ENCODE peak calls at places on chromosomes 6 and 20, in four cellular contexts. M, P, N and D are unnamed samples.

GRCh38 chr6:72458521-72458920 is 163.3 kb upstream of the KCNQ5 start:
- DNase-seq in M (no peak), P (no peak), N (no peak), D (no peak)

GRCh38 chr6:24838994-24839393 is 40.3 kb upstream of the ARMH2 start:
- DNase-seq in P (no peak), N (no peak), M (no peak), D (no peak)

GRCh38 chr6:2754396-2754795 is 3.7 kb upstream of the MYLK4 start:
- DNase-seq in P (no peak), M (no peak), N (no peak), D (no peak)

GRCh38 chr20:61301995-61302525 is 50.0 kb downstream of the CDH4 start:
- DNase-seq in N (no peak), M (no peak), P (no peak), D (no peak)

GRCh38 chr6:157557541-157557940 is 176.6 kb downstream of the ZDHHC14 start:
- DNase-seq in P (no peak), N (no peak), M (peak), D (no peak)

GRCh38 chr6:80022803-80023202 is 18.4 kb downstream of the TTK start:
- DNase-seq in P (no peak), N (no peak), M (no peak), D (no peak)

GRCh38 chr6:133547136-133547535 is 306.0 kb downstream of the EYA4 start:
- DNase-seq in N (no peak), M (no peak), P (no peak), D (no peak)

GRCh38 chr20:50409495-50409894 is 100.7 kb upstream of the PTPN1 start:
- DNase-seq in M (no peak), P (no peak), N (no peak), D (no peak)

GRCh38 chr6:109456710-109457595 is 1.4 kb upstream of the MICAL1 start:
- DNase-seq in N (no peak), P (no peak), M (no peak), D (no peak)

GRCh38 chr6:104813552-104813951 is 46.2 kb downstream of the HACE1 start:
- DNase-seq in P (no peak), M (no peak), N (no peak), D (no peak)

GRCh38 chr6:118325220-118325860 is 222.8 kb upstream of the PLN start:
- DNase-seq in N (no peak), P (no peak), M (no peak), D (no peak)

GRCh38 chr20:57435498-57436222 is 44.5 kb downstream of the RBM38 start:
- DNase-seq in P (peak), N (peak), M (no peak), D (no peak)

GRCh38 chr20:41678799-41679198 is 60.6 kb upstream of the CHD6 start:
- DNase-seq in N (no peak), P (no peak), M (no peak), D (no peak)

GRCh38 chr20:46945465-46945864 is 50.8 kb downstream of the EYA2 start:
- DNase-seq in P (no peak), M (no peak), N (no peak), D (no peak)

GRCh38 chr6:166586424-166587156 is at the start of gene RAMACL:
- DNase-seq in N (no peak), P (peak), M (peak), D (peak)

GRCh38 chr6:157505912-157506491 is 125.0 kb downstream of the ZDHHC14 start:
- DNase-seq in M (no peak), P (no peak), N (no peak), D (no peak)

GRCh38 chr20:62387993-62388635 is 1.2 kb downstream of the RPS21 start:
- DNase-seq in M (no peak), P (peak), N (no peak), D (no peak)

GRCh38 chr6:63975685-63976084 is 340.1 kb downstream of the PHF3 start:
- DNase-seq in M (no peak), N (peak), P (no peak), D (no peak)

GRCh38 chr6:111757342-111757741 is 115.9 kb downstream of the FYN start:
- DNase-seq in N (no peak), M (no peak), P (no peak), D (no peak)

GRCh38 chr6:138115877-138116660 is 8.8 kb upstream of the PERP start:
- DNase-seq in M (peak), P (peak), N (peak), D (peak)

DNA sequence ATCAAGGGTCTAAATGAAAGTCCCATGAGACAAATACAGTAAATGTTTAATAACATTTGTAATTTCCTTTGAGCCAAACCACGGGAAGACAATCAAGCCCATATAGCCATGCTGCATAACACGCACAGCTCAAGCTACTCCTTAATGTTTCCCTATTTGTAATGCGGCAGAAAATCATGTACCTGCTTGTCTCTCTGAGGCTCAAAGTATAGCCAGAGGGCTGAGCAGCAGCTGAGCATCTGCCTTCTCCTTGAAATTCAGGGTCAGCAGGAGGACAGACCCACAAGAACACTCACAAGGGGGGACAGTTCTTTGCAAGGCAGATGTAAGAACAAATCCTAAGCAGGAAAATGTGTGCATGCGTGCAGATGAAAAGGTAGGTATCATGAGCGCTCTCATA is 45.8 kb upstream of the JARID2 start:
- DNase-seq in N (no peak), M (no peak), P (no peak), D (no peak)
- TF ChIP-seq CBFB in N (no peak), M (no peak), P (no peak), D (no peak)

GRCh38 chr6:91659881-91660280 is 1073.0 kb upstream of the MAP3K7 start:
- DNase-seq in N (no peak), P (no peak), M (no peak), D (no peak)
- TF ChIP-seq ESRRA in N (no peak), P (no peak), M (no peak), D (no peak)

DNA sequence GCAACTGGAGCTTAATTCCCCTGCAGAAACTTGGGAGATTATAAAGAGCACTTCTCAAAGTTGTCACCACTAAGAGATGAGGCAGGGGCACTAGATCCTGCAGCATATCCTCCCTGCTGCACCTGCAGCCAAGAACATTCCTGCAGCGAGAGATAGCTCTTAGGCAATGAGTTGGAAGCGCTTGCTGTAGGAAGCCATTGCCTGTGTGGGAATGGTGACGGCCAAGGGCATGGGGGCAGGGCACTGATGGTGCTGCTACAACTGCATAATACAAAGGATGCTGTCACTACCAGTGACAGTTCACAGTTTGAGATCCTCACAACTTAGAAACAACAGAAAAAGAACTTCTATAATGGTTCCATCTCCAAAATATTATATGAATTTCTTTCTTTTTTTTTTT is 89.9 kb downstream of the CDS2 start:
- DNase-seq in M (no peak), N (no peak), P (no peak), D (no peak)
- TF ChIP-seq SP1 in M (no peak), N (no peak), P (no peak), D (no peak)

GRCh38 chr6:94736231-94736630 is 841.1 kb upstream of the MANEA start:
- DNase-seq in M (no peak), N (no peak), P (no peak), D (no peak)
- TF ChIP-seq CBFB in M (no peak), N (no peak), P (no peak), D (no peak)

DNA sequence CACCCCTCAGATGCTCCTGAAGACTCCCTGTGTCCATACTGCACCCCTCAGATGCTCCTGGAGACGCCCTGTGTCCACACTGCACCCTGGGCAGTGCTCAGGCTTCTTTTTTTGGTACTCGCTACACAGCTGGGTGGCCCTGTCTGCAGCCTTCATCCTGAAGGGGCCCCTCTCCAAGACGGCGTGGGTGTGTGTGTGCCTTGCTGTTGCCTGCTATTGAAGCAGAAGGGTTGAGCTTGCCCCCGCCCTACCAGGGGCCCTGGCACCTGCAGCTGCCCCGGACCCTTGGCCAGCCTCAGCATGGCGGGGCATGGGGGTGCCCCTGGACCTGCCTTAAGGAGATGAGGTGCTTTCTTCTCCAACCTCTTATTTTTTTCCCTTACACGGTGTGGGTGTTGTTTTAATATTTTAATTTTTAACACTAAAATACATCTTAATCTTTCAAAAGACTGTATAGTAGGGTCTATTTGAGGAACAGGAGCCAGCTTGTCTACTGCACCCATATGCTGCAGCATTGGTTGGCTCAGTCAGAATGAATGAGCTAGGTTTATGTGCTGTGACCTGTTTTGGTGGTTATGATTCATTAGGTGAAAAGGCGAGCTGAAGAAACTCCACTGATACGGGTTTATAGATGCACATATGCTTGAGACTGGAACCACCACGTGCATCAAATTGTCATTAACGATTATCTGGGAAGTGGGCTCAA is 135.9 kb downstream of the AGPAT4 start:
- DNase-seq in P (no peak), M (no peak), N (no peak), D (no peak)
- TF ChIP-seq ESRRA in P (no peak), M (no peak), N (no peak), D (no peak)

DNA sequence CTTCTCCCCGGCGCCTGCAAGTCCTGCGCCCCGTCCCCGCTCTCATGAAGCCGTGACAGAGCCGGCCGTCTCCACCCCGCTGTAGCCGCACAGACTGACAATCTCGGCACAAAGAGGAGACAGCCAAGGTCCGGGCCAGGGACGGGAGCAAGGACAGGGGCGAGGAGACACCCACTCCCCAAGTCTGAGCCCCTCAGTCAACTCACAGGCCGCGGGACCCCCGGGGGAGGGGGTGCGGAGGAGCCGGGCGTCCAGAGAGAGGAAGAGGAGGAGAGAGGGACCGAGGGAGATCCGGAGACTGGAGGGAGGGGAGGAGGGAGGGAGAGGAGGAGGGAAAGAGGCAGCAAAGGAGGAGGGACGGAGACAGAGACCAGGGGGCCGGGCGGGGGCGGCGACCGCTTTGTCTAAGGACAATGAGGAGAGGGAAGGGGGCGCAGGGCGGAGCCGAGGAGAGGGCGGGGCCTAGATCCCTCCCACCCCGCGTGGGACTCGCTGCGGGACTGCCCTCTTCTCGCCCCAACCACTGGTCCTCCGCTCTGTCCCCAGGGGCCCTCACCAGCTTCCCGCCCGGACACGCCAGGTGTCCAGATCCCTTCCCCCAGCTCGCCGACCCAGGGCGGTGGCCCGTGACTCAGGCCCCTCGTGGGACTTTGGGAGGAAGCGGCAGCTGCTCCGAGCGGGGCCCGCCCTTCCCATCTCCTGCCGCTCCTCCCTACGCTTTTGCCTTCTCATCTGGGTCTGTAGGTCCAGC is 638 bp upstream of the PPP1R18 start:
- DNase-seq in M (peak), P (peak), N (peak), D (peak)
- TF ChIP-seq SP1 in M (peak), P (peak), N (no peak), D (peak)

DNA sequence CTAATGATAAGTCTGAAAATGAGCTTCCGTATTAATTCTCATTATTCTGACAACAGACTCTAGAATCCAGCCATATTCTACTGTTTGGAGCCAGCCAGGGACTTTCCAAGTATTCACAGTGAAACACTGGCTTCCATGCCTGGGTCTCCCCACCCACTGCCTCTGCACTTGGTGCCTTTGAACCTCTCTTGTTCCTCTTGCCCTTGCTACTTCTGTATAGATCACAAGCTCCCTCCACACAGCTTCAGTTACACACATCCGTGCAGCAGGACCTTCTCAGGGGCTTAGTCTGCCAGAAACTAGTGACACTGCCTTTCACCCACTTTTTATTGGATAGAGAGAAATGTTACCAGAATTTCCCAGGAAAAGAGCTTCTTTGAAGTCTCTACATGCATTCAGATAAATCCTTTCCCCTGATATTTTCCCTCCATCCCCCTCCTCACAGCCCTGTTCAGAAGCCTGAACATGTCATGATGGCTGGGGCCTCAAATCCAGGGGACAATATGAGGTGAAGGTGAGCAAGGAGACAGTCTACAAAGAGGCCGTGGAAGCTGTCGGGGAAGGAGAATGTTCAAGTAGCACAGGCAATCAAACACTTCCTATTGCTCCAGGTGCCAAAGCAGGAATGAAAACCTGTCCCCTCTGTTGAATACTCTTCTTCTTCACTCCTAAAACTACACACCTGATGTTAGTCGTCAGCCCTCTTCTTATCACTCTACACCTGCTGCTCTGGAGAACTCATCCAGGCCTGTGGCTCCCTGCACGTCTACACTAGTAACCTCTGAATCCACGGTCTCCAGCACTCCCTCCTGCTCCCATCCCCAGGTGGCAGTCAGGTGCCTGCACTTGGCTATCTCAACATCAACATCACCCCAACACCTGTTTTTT is 20.1 kb upstream of the HLA-DOA start:
- DNase-seq in N (no peak), M (peak), P (no peak), D (no peak)
- TF ChIP-seq CBFB in N (no peak), M (peak), P (no peak), D (no peak)

GRCh38 chr20:35216541-35216940 is 9.9 kb upstream of the MMP24 start:
- DNase-seq in N (no peak), P (no peak), M (no peak), D (no peak)
- TF ChIP-seq ESRRA in N (no peak), P (no peak), M (no peak), D (no peak)